ENCODE peak calls at places on chromosomes 13 and 19, in four cellular contexts. S, V, H and U are unnamed samples.

GRCh38 chr13:111166882-111167281 is 51.8 kb downstream of the ARHGEF7 start:
- DNase-seq in V (no peak), S (no peak), H (no peak), U (no peak)

GRCh38 chr19:8592231-8593009 is 15.2 kb upstream of the MYO1F start:
- DNase-seq in V (peak), S (peak), H (peak), U (peak)

GRCh38 chr13:113920173-113920572 is 53.7 kb downstream of the C13orf46 start:
- DNase-seq in H (no peak), V (no peak), S (no peak), U (no peak)

GRCh38 chr19:45443462-45444317 is 20.0 kb upstream of the ERCC1 start:
- DNase-seq in S (peak), V (peak), H (peak), U (peak)

GRCh38 chr19:35963514-35963913 is 27.3 kb downstream of the LRFN3 start:
- DNase-seq in H (peak), S (no peak), V (no peak), U (peak)

GRCh38 chr13:24866488-24866887 is 102.5 kb downstream of the RNF17 start:
- DNase-seq in H (no peak), V (no peak), S (no peak), U (no peak)

GRCh38 chr13:74114202-74114601 is 20.0 kb downstream of the KLF12 start:
- DNase-seq in S (no peak), H (peak), V (no peak), U (no peak)

GRCh38 chr19:47142779-47143178 is 12.1 kb downstream of the SAE1 start:
- DNase-seq in H (no peak), V (no peak), S (peak), U (no peak)

GRCh38 chr13:110872034-110872767 is 42.7 kb downstream of the ANKRD10 start:
- DNase-seq in H (no peak), V (no peak), S (no peak), U (no peak)

GRCh38 chr13:51683537-51684050 is 99.3 kb downstream of the WDFY2 start:
- DNase-seq in V (no peak), H (no peak), S (no peak), U (no peak)

GRCh38 chr19:40650749-40651305 is 39.6 kb downstream of the NUMBL start:
- DNase-seq in V (peak), S (no peak), H (peak), U (no peak)

GRCh38 chr13:47044842-47045241 is 148.0 kb upstream of the HTR2A start:
- DNase-seq in H (no peak), V (no peak), S (no peak), U (no peak)

GRCh38 chr19:50710094-50710493 is 9.5 kb downstream of the SHANK1 start:
- DNase-seq in S (no peak), V (no peak), H (no peak), U (no peak)

GRCh38 chr13:35794734-35795389 is 318.4 kb upstream of the MAB21L1 start:
- DNase-seq in V (no peak), S (no peak), H (no peak), U (no peak)

GRCh38 chr19:48341006-48341405 is 15.7 kb downstream of the EMP3 start:
- DNase-seq in H (peak), S (peak), V (peak), U (peak)

GRCh38 chr19:38277549-38277948 is 13.2 kb downstream of the SPINT2 start:
- DNase-seq in S (peak), H (no peak), V (no peak), U (no peak)
- H3K27ac ChIP-seq in S (peak), H (no peak), V (peak), U (peak)

DNA sequence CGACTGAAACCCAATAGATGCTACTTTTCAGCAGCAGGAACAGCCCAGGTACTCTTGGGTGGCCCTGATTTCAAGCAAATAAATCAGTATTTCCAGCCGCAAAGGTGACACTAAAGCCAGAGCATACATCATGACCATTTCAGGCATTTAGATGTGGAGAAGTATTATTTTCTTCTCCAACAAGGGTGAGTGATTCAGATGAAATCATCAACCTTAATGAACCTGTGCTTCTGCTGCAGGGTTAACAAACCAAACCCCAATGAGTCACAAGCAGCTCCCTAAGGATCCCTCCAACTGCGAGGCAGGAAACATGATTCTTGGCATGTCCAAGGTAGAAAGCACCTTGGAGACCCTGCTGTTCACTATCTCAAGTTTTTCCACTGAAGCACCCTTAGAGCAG is 32.7 kb downstream of the MBNL2 start:
- DNase-seq in H (peak), V (no peak), S (peak), U (no peak)
- H3K27ac ChIP-seq in H (peak), V (peak), S (peak), U (peak)

DNA sequence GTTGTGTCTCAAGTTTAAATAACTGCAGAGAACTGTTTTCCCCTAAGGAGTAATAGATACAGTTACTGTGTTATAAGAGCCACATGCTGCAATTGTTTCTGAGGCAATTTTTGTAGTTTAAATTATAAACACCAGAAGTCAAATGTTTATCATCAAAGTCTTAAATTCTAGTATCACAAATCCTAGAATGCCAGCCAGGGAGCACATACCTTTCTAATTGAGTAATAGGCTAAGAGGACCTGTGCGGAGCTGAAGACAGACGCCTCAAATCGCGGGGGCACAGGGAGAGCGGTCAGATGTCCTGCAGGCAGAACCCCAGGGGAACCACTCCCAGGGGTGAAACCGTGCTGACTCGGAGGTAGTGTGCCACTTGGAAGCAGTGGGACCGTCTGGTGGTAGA is 65.2 kb upstream of the TNFRSF19 start:
- DNase-seq in H (peak), S (no peak), V (no peak), U (no peak)
- H3K27ac ChIP-seq in H (peak), S (no peak), V (no peak), U (no peak)

DNA sequence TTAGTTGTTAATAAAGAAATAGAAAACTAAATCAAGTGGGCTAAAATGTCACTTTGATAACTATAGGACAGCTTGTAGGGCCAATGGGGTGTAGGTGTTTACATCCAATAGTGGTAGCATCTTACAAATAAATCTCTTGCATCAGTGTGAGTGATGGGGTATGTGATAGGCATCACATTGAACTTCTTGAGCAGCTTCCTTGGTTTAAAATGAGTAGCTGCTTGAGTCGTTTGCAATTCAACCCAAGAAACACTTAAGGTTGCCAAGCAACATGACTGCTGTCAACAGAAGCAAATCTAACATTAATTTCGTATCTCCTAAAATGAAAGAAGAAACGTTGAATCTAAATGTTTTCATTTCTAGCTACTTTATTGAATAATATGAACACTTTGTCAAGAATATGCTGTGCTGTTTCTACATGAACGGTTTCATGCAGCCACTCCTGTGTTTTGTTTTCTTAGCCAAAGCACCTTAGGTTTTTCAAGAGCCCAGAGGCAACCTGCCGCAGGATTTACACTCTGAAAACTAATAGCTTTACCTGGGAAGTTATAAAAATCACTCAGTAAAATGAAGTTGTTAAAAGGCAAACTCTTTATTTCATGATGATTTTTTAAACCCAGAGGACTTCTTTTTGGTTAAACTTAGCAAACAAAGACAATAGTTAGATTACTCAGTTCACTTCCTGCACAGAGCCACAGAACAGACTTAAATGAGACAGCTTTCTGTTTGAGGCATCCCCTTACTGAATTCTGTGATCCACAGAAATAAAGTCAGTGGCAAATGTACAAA is 305.2 kb downstream of the MTUS2 start:
- DNase-seq in S (no peak), V (no peak), H (no peak), U (no peak)
- H3K27ac ChIP-seq in S (no peak), V (no peak), H (no peak), U (no peak)